ENCODE peak calls at places on chromosomes 13 and 19, in seven cellular contexts. V, P, L, D, C, F and Q are unnamed samples.

GRCh38 chr13:92362717-92363116 is 863.9 kb upstream of the GPC6 start:
- DNase-seq in V (no peak), P (no peak), L (no peak), D (peak), C (no peak), F (no peak), Q (no peak)

GRCh38 chr13:93248627-93249047 is 22.0 kb downstream of the GPC6 start:
- DNase-seq in V (no peak), P (peak), L (no peak), D (peak), C (no peak), F (no peak), Q (no peak)

GRCh38 chr13:64505511-64505910 is 2724.6 kb downstream of the PCDH9 start:
- DNase-seq in V (no peak), P (peak), L (no peak), D (peak), C (peak), F (no peak), Q (no peak)

GRCh38 chr19:51296331-51297093 is 14.9 kb upstream of the IGLON5 start:
- DNase-seq in V (no peak), P (peak), L (no peak), D (no peak), C (no peak), F (no peak), Q (no peak)

GRCh38 chr19:33906578-33907335 is 110.1 kb downstream of the KCTD15 start:
- DNase-seq in V (no peak), P (peak), L (no peak), D (peak), C (no peak), F (no peak), Q (no peak)

GRCh38 chr19:5805465-5806132 is 732 bp downstream of the NRTN start:
- DNase-seq in V (peak), P (peak), L (no peak), D (peak), C (no peak), F (peak), Q (peak)

GRCh38 chr13:99356216-99357089 is 49.3 kb upstream of the GPR183 start:
- DNase-seq in V (peak), P (peak), L (peak), D (peak), C (no peak), F (no peak), Q (peak)

GRCh38 chr19:15863272-15863671 is 34.6 kb downstream of the CYP4F2 start:
- DNase-seq in V (no peak), P (no peak), L (no peak), D (no peak), C (no peak), F (no peak), Q (no peak)

GRCh38 chr13:76667551-76667950 is 218.7 kb downstream of the KCTD12 start:
- DNase-seq in V (no peak), P (peak), L (peak), D (peak), C (no peak), F (no peak), Q (no peak)

GRCh38 chr13:21225082-21225481 is 48.6 kb downstream of the MRPL57 start:
- DNase-seq in V (no peak), P (no peak), L (no peak), D (no peak), C (no peak), F (no peak), Q (no peak)

GRCh38 chr19:16814526-16815100 is 14.6 kb upstream of the SIN3B start:
- DNase-seq in V (no peak), P (peak), L (no peak), D (peak), C (no peak), F (no peak), Q (no peak)

GRCh38 chr19:34282611-34283519 is 28.5 kb downstream of the GARRE1 start:
- DNase-seq in V (no peak), P (no peak), L (no peak), D (no peak), C (no peak), F (no peak), Q (no peak)

GRCh38 chr19:42468273-42468796 is 25.6 kb upstream of the CXCL17 start:
- DNase-seq in V (no peak), P (peak), L (no peak), D (peak), C (peak), F (no peak), Q (no peak)

GRCh38 chr19:14916848-14917247 is 24.4 kb upstream of the OR7C2 start:
- DNase-seq in V (no peak), P (peak), L (peak), D (no peak), C (no peak), F (no peak), Q (no peak)

GRCh38 chr19:18416778-18417249 is 2.4 kb upstream of the SSBP4 start:
- DNase-seq in V (peak), P (peak), L (peak), D (peak), C (no peak), F (peak), Q (no peak)

GRCh38 chr13:98447881-98448641 is 128.8 kb downstream of the STK24 start:
- DNase-seq in V (no peak), P (peak), L (peak), D (no peak), C (no peak), F (peak), Q (no peak)

GRCh38 chr19:37466277-37466797 is 907 bp downstream of the ZNF569 start:
- DNase-seq in V (no peak), P (no peak), L (no peak), D (peak), C (no peak), F (no peak), Q (peak)

GRCh38 chr13:18998389-18998788 is 183.2 kb downstream of the TUBA3C start:
- DNase-seq in V (no peak), P (no peak), L (no peak), D (no peak), C (no peak), F (no peak), Q (no peak)

GRCh38 chr19:16436780-16437179 is 35.0 kb downstream of the EPS15L1 start:
- DNase-seq in V (no peak), P (no peak), L (no peak), D (no peak), C (no peak), F (no peak), Q (no peak)

GRCh38 chr19:18069383-18069782 is 17.4 kb downstream of the IL12RB1 start:
- DNase-seq in V (no peak), P (no peak), L (no peak), D (no peak), C (no peak), F (no peak), Q (no peak)

GRCh38 chr13:69704311-69704710 is 403.3 kb upstream of the ATXN8OS start:
- DNase-seq in V (no peak), P (peak), L (no peak), D (peak), C (no peak), F (no peak), Q (no peak)

GRCh38 chr13:98050041-98050466 is 92.8 kb upstream of the FARP1 start:
- DNase-seq in V (no peak), P (peak), L (no peak), D (peak), C (peak), F (no peak), Q (no peak)